ENCODE peak calls at places on chromosomes 7 and 10, in four cellular contexts. F, D, N and Y are unnamed samples.

GRCh38 chr10:94607111-94607510 is 61.5 kb downstream of the HELLS start:
- DNase-seq in F (no peak), D (no peak), N (no peak), Y (no peak)

GRCh38 chr10:60728056-60728455 is 50.2 kb upstream of the CDK1 start:
- DNase-seq in F (no peak), D (no peak), N (no peak), Y (no peak)

GRCh38 chr7:34361663-34362250 is 296.3 kb upstream of the NPSR1 start:
- DNase-seq in F (no peak), D (no peak), N (no peak), Y (no peak)

GRCh38 chr7:101258243-101258731 is 13.4 kb upstream of the FIS1 start:
- DNase-seq in F (no peak), D (no peak), N (no peak), Y (no peak)

GRCh38 chr7:14085901-14086300 is 96.4 kb upstream of the ETV1 start:
- DNase-seq in F (no peak), D (no peak), N (no peak), Y (no peak)

GRCh38 chr10:124003481-124004371 is 89.7 kb downstream of the CHST15 start:
- DNase-seq in F (no peak), D (peak; percentile 16), N (peak; percentile 36), Y (no peak)

GRCh38 chr7:148708026-148708685 is 9.5 kb downstream of the CUL1 start:
- DNase-seq in F (no peak), D (no peak), N (no peak), Y (no peak)

GRCh38 chr7:96157856-96158255 is 164.0 kb downstream of the SLC25A13 start:
- DNase-seq in F (no peak), D (no peak), N (no peak), Y (no peak)

GRCh38 chr10:128859738-128860386 is 607.2 kb upstream of the MGMT start:
- DNase-seq in F (no peak), D (no peak), N (peak; percentile 57), Y (no peak)

GRCh38 chr7:94338921-94339371 is 55.7 kb upstream of the COL1A2 start:
- DNase-seq in F (no peak), D (no peak), N (no peak), Y (no peak)

GRCh38 chr10:27893320-27894014 is 105.4 kb downstream of the ODAD2 start:
- DNase-seq in F (no peak), D (no peak), N (no peak), Y (no peak)

GRCh38 chr7:112987171-112987570 is 99.5 kb downstream of the GPR85 start:
- DNase-seq in F (no peak), D (no peak), N (no peak), Y (no peak)

GRCh38 chr10:32788359-32788758 is 169.7 kb downstream of the ITGB1 start:
- DNase-seq in F (no peak), D (no peak), N (no peak), Y (no peak)

GRCh38 chr7:107967420-107967819 is 35.5 kb downstream of the LAMB1 start:
- DNase-seq in F (no peak), D (no peak), N (no peak), Y (no peak)

GRCh38 chr7:129816742-129817141 is 136.0 kb downstream of the UBE2H start:
- DNase-seq in F (no peak), D (no peak), N (no peak), Y (no peak)

GRCh38 chr10:75469018-75469616 is 37.7 kb downstream of the LRMDA start:
- DNase-seq in F (peak; percentile 20), D (peak; percentile 63), N (peak; percentile 72), Y (peak; percentile 73)

GRCh38 chr7:37033141-37033540 is 308.8 kb upstream of the AOAH start:
- DNase-seq in F (no peak), D (no peak), N (no peak), Y (no peak)

GRCh38 chr7:99290980-99291607 is 18.5 kb downstream of the MYH16 start:
- DNase-seq in F (no peak), D (no peak), N (no peak), Y (no peak)

GRCh38 chr7:99293650-99294049 is 21.0 kb downstream of the MYH16 start:
- DNase-seq in F (no peak), D (no peak), N (no peak), Y (no peak)

GRCh38 chr7:99296471-99296870 is 23.8 kb downstream of the MYH16 start:
- DNase-seq in F (no peak), D (no peak), N (no peak), Y (no peak)

GRCh38 chr7:99292127-99292526 is 19.5 kb downstream of the MYH16 start:
- DNase-seq in F (no peak), D (no peak), N (no peak), Y (no peak)

DNA sequence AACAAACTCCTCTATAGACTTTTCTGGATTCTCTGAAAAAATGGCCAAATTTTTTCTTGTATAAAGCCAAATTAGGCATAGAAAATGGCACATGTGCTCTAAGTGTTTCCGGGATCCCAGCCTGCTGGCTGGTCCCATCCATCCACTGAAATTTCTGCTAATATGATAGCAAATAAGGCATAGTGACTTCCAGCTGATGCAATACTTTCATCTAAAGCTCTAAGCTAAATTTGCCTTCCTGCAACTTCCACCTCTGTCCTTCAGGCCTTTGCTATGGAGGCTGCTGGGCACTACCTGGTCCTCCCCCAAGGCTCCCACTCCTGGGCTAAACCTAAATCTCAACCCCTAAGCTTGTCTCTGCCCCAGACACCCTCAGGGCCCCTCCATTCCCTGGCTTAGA is 20.5 kb downstream of the MYH16 start:
- DNase-seq in F (no peak), D (no peak), N (no peak), Y (no peak)
- H3K36me3 ChIP-seq in F (no peaks in the 10 kb centered on the region), D (no peaks in the 10 kb centered on the region), N (no peaks in the 10 kb centered on the region), Y (no peaks in the 10 kb centered on the region)

GRCh38 chr7:99752354-99752753 is 17.4 kb upstream of the CYP3A7 start:
- DNase-seq in F (no peak), D (no peak), N (no peak), Y (peak; percentile 52)
- H3K27ac ChIP-seq in F (no peak overlapping the region), D (no peak overlapping the region), N (no peak overlapping the region), Y (no peak overlapping the region)

GRCh38 chr7:47045592-47045991 is 536.3 kb downstream of the TNS3 start:
- DNase-seq in F (no peak), D (no peak), N (no peak), Y (no peak)

GRCh38 chr7:47047384-47047783 is 534.5 kb downstream of the TNS3 start:
- DNase-seq in F (no peak), D (no peak), N (no peak), Y (no peak)

GRCh38 chr7:47044620-47045019 is 537.3 kb downstream of the TNS3 start:
- DNase-seq in F (no peak), D (no peak), N (no peak), Y (no peak)

GRCh38 chr7:47045169-47045568 is 536.7 kb downstream of the TNS3 start:
- DNase-seq in F (no peak), D (peak; percentile 29), N (no peak), Y (peak; percentile 26)

DNA sequence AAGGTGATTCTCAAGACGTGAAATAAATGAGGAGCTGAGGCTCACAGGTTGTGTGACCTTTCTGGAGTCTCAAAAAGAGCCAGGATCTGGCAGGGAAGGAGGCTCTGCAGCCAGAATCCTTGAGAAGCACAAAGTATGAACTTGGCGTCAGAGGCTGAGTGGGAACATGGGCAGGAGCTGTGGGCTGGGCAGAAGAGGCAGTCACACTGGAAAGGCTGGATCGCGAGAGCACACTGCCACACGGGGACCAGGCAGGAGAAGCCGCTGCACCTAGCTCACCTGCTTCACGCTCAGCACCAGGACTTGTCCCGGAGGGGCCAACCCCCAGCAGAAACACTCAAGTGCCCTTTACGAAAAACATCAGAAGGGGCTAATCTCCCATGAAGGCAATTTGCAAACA is 535.0 kb downstream of the TNS3 start:
- DNase-seq in F (no peak), D (no peak), N (no peak), Y (no peak)
- H3K4me3 ChIP-seq in F (no peak overlapping the region), D (no peak overlapping the region), N (no peak overlapping the region), Y (no peak overlapping the region)

DNA sequence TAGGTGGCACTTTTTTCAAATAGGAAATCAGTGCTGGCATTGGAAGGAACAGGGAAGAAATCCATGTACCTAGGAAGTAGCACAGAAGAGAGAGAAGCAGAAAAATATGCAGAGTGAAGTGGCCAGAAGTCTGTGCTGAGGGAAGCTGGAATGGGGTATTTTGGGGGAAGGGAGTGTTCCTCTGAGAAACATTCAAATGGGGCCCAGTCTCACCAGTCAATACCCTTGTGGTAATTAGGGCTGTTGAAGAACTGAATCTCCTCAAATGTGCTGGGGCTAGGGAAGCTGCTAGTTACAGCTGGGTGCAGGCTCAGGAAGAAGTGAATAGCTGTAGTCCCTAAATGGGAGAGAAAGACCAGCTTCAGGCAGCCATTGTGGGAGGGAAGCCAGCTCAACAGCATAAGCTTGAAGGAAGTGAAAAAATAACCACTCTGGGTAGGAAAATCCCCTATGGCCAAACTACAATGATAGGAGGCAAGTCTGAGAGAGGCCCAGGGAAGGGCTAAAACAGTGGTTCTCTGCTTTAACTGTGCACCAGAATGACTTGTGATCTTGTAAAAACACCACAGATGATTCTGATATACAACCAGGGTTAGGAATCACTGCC is 7.6 kb downstream of the NDST2 start:
- DNase-seq in F (no peak), D (no peak), N (no peak), Y (peak; percentile 3)
- H3K36me3 ChIP-seq in F (peaks cover 96% of the 10 kb centered on the region), D (no peaks in the 10 kb centered on the region), N (peaks cover 93% of the 10 kb centered on the region), Y (peaks cover 100% of the 10 kb centered on the region)